ENCODE peak calls at places on chromosomes 6 and 20, in seven cellular contexts. Y is mammary epithelial cell, D is esophagus squamous epithelium, V is left lung, C is heart left ventricle, J is psoas muscle, P is IMR-90. F is an unnamed sample.

GRCh38 chr6:127120109-127120786 is 1.8 kb downstream of the RSPO3 start:
- DNase-seq in Y (no peak), D (no peak), V (peak; percentile 70), C (no peak), J (peak; percentile 57), P (no peak), F (no peak)

GRCh38 chr20:58405504-58406291 is 16.7 kb downstream of the VAPB start:
- DNase-seq in Y (no peak), D (no peak), V (no peak), C (no peak), J (no peak), P (no peak), F (no peak)

GRCh38 chr20:54221383-54221782 is 13.5 kb downstream of the PFDN4 start:
- DNase-seq in Y (peak; percentile 14), D (no peak), V (no peak), C (no peak), J (no peak), P (no peak), F (no peak)

GRCh38 chr6:11414564-11414963 is 123.0 kb upstream of the TMEM170B start:
- DNase-seq in Y (peak; percentile 93), D (no peak), V (no peak), C (no peak), J (no peak), P (no peak), F (no peak)

GRCh38 chr6:7996538-7997225 is 67.5 kb downstream of the BLOC1S5 start:
- DNase-seq in Y (peak; percentile 29), D (no peak), V (no peak), C (peak; percentile 37), J (no peak), P (peak; percentile 78), F (peak; percentile 50)

GRCh38 chr6:16306334-16306733 is 67.9 kb downstream of the GMPR start:
- DNase-seq in Y (no peak), D (no peak), V (no peak), C (no peak), J (no peak), P (no peak), F (no peak)

GRCh38 chr6:53322188-53323029 is 26.3 kb downstream of the ELOVL5 start:
- DNase-seq in Y (no peak), D (no peak), V (no peak), C (no peak), J (no peak), P (peak; percentile 42), F (no peak)

GRCh38 chr6:22921831-22922230 is 352.5 kb downstream of the HDGFL1 start:
- DNase-seq in Y (no peak), D (no peak), V (no peak), C (no peak), J (no peak), P (no peak), F (no peak)

GRCh38 chr6:49565261-49565660 is 14.8 kb downstream of the C6orf141 start:
- DNase-seq in Y (no peak), D (no peak), V (no peak), C (no peak), J (no peak), P (no peak), F (no peak)

GRCh38 chr20:39253051-39253682 is 291.0 kb downstream of the DHX35 start:
- DNase-seq in Y (no peak), D (no peak), V (no peak), C (no peak), J (no peak), P (no peak), F (no peak)

GRCh38 chr6:36621371-36621855 is 27.3 kb downstream of the SRSF3 start:
- DNase-seq in Y (no peak), D (no peak), V (no peak), C (no peak), J (no peak), P (no peak), F (no peak)

DNA sequence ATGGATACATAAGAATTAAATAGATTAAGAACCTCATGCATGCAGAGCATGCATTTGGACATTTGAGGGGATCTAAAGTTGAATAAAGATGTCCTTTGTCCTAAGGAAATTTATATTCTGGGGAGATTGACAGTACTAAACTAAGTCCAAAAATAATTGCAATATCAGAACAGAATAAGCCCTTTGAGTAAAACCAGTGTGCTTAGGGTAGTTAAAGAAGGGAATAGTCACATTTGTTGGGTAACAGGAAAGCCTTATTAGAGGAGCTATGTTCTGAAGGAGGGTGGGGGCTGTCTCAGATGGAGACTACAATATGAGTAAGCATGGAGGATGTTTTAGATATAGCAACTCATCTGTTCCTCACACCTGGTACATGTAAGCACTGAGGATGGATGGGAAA is 35.8 kb downstream of the CDC5L start:
- DNase-seq in Y (no peak), D (no peak), V (no peak), C (no peak), J (no peak), P (no peak), F (no peak)
- H3K36me3 ChIP-seq in Y (peaks cover 32% of the 10 kb centered on the region), D (no peaks in the 10 kb centered on the region), V (no peaks in the 10 kb centered on the region), C (peaks cover 69% of the 10 kb centered on the region), J (peaks cover 5% of the 10 kb centered on the region), P (peaks cover 21% of the 10 kb centered on the region), F (peaks cover 35% of the 10 kb centered on the region)

GRCh38 chr6:166688286-166688685 is 61.2 kb upstream of the RPS6KA2 start:
- DNase-seq in Y (no peak), D (no peak), V (no peak), C (no peak), J (no peak), P (no peak), F (no peak)

GRCh38 chr6:166686317-166686716 is 59.3 kb upstream of the RPS6KA2 start:
- DNase-seq in Y (no peak), D (no peak), V (no peak), C (no peak), J (no peak), P (no peak), F (no peak)

GRCh38 chr6:166688901-166689300 is 61.9 kb upstream of the RPS6KA2 start:
- DNase-seq in Y (no peak), D (no peak), V (no peak), C (no peak), J (no peak), P (no peak), F (no peak)

GRCh38 chr6:166687538-166688259 is 60.6 kb upstream of the RPS6KA2 start:
- DNase-seq in Y (no peak), D (no peak), V (no peak), C (no peak), J (no peak), P (no peak), F (no peak)

GRCh38 chr6:166687070-166687469 is 60.0 kb upstream of the RPS6KA2 start:
- DNase-seq in Y (no peak), D (no peak), V (no peak), C (no peak), J (no peak), P (no peak), F (no peak)
- H3K27ac ChIP-seq in Y (no peak overlapping the region), D (no peak overlapping the region), V (no peak overlapping the region), C (no peak overlapping the region), J (no peak overlapping the region), P (no peak overlapping the region), F (no peak overlapping the region)

DNA sequence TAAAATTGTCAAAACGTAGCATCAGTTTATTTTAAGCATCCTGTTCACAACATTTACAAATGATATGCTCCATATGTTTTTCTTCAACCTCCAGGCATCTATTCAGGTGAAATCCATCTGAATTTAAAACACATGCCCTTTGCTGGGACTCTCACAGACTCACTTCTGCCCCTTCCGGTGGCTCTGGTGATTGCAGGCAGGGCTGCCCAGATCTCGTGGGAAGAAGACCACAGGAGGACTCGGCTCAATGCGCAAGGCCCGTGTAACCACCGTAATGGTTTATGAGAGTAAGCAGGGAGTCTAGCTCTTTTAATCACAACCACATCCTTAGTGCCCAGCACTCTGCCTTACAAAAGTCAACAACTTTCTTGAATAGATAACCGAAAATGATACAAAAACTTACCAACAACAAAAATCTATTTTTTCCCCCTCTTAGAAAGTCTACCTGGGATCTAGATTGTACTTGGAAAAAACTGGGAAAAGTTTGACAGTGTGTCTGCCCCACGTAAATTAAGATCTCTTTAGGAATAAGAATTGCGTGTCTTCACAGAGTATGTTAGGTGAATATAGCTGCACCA is 139.1 kb downstream of the KIF16B start:
- DNase-seq in Y (peak; percentile 16), D (no peak), V (peak; percentile 60), C (peak; percentile 38), J (peak; percentile 59), P (peak; percentile 18), F (peak; percentile 46)
- TF ChIP-seq CTCF in Y (peak; percentile 77), D (no peak), V (peak; percentile 40), C (peak; percentile 54), J (peak; percentile 48), P (peak; percentile 44), F (peak; percentile 83)

GRCh38 chr6:3114377-3114776 is 4.1 kb upstream of the BPHL start:
- DNase-seq in Y (no peak), D (no peak), V (no peak), C (no peak), J (no peak), P (no peak), F (no peak)
- H3K36me3 ChIP-seq in Y (peaks cover 13% of the 10 kb centered on the region), D (no peaks in the 10 kb centered on the region), V (peaks cover 6% of the 10 kb centered on the region), C (peaks cover 54% of the 10 kb centered on the region), J (peaks cover 12% of the 10 kb centered on the region), P (peaks cover 31% of the 10 kb centered on the region), F (peaks cover 26% of the 10 kb centered on the region)

GRCh38 chr6:26029570-26029856 is 57.7 kb upstream of the HFE start:
- DNase-seq in Y (no peak), D (no peak), V (no peak), C (no peak), J (no peak), P (no peak), F (no peak)

GRCh38 chr6:26026833-26027490 is 60.3 kb upstream of the HFE start:
- DNase-seq in Y (peak; percentile 97), D (peak; percentile 71), V (peak; percentile 92), C (peak; percentile 91), J (peak; percentile 89), P (peak; percentile 92), F (peak; percentile 77)

GRCh38 chr6:26027491-26028211 is 59.6 kb upstream of the HFE start:
- DNase-seq in Y (no peak), D (no peak), V (no peak), C (no peak), J (no peak), P (no peak), F (no peak)

GRCh38 chr6:26028753-26029569 is 58.3 kb upstream of the HFE start:
- DNase-seq in Y (no peak), D (no peak), V (no peak), C (no peak), J (no peak), P (peak; percentile 37), F (no peak)

GRCh38 chr6:26028212-26028752 is 58.9 kb upstream of the HFE start:
- DNase-seq in Y (no peak), D (no peak), V (no peak), C (no peak), J (no peak), P (no peak), F (no peak)
- H3K27ac ChIP-seq in Y (no peak overlapping the region), D (peak overlapping the region; percentile 97), V (no peak overlapping the region), C (no peak overlapping the region), J (no peak overlapping the region), P (no peak overlapping the region), F (no peak overlapping the region)

GRCh38 chr6:135540207-135540877 is 42.8 kb upstream of the AHI1 start:
- DNase-seq in Y (no peak), D (no peak), V (no peak), C (no peak), J (no peak), P (peak; percentile 62), F (peak; percentile 54)
- TF ChIP-seq CTCF in Y (no peak), D (no peak), V (no peak), C (peak; percentile 14), J (no peak), P (peak; percentile 55), F (peak; percentile 59)

F was measured in brain microvascular endothelial cell.